ENCODE peak calls at places on chromosomes 1 and 21, in six cellular contexts. T is GM12865, K is spleen, B is AG04449, V is body of pancreas, Q is Caco-2. N is an unnamed sample.

GRCh38 chr1:172900359-172900997 is 150.3 kb downstream of the TNFSF18 start:
- DNase-seq in Q (no peak), K (no peak), V (no peak), T (no peak), B (no peak), N (no peak)

GRCh38 chr1:207861442-207862177 is 49.3 kb downstream of the CD34 start:
- DNase-seq in K (no peak), B (no peak), Q (no peak), V (peak), T (no peak), N (no peak)

GRCh38 chr1:12097321-12097720 is 34.2 kb downstream of the TNFRSF8 start:
- DNase-seq in K (no peak), B (no peak), V (no peak), Q (no peak), T (no peak), N (no peak)

GRCh38 chr1:66777846-66778245 is 23.2 kb downstream of the INSL5 start:
- DNase-seq in B (no peak), V (no peak), Q (no peak), K (no peak), T (no peak), N (no peak)

GRCh38 chr21:36783612-36784383 is 84.9 kb downstream of the SIM2 start:
- DNase-seq in T (no peak), K (no peak), Q (peak), V (no peak), B (peak), N (no peak)

GRCh38 chr1:235923466-235924008 is 56.8 kb upstream of the LYST start:
- DNase-seq in T (peak), K (no peak), V (no peak), Q (no peak), B (no peak), N (no peak)

GRCh38 chr1:204123376-204123775 is 28.5 kb downstream of the ETNK2 start:
- DNase-seq in T (peak), Q (no peak), V (peak), B (no peak), K (no peak), N (no peak)

GRCh38 chr1:16082283-16083038 is 9.0 kb upstream of the FAM131C start:
- DNase-seq in K (peak), B (no peak), Q (peak), T (peak), V (peak), N (peak)

GRCh38 chr1:56934400-56935080 is 31.3 kb downstream of the C8B start:
- DNase-seq in K (no peak), Q (no peak), V (no peak), B (no peak), T (no peak), N (no peak)

GRCh38 chr1:154591206-154591605 is 16.8 kb downstream of the ADAR start:
- DNase-seq in K (no peak), B (no peak), T (no peak), Q (no peak), V (no peak), N (no peak)

GRCh38 chr1:27572019-27572678 is 31.8 kb downstream of the AHDC1 start:
- DNase-seq in V (no peak), Q (no peak), K (no peak), T (no peak), B (no peak), N (no peak)

GRCh38 chr1:185857447-185857846 is 123.3 kb downstream of the HMCN1 start:
- DNase-seq in K (no peak), B (no peak), V (no peak), T (no peak), Q (no peak), N (no peak)

GRCh38 chr1:101438359-101438758 is 201.5 kb downstream of the S1PR1 start:
- DNase-seq in B (no peak), K (no peak), V (no peak), T (peak), Q (peak), N (no peak)

GRCh38 chr1:101431956-101432510 is 195.2 kb downstream of the S1PR1 start:
- DNase-seq in V (no peak), Q (no peak), K (no peak), B (no peak), T (peak), N (no peak)

GRCh38 chr1:101440484-101440883 is 203.7 kb downstream of the S1PR1 start:
- DNase-seq in Q (no peak), B (no peak), T (no peak), V (no peak), K (no peak), N (no peak)

GRCh38 chr1:101436100-101436511 is 199.3 kb downstream of the S1PR1 start:
- DNase-seq in K (no peak), Q (no peak), B (no peak), T (peak), V (no peak), N (no peak)
- H3K4me3 ChIP-seq in K (no peak), Q (no peak), B (no peak), T (peak), V (no peak), N (no peak)

DNA sequence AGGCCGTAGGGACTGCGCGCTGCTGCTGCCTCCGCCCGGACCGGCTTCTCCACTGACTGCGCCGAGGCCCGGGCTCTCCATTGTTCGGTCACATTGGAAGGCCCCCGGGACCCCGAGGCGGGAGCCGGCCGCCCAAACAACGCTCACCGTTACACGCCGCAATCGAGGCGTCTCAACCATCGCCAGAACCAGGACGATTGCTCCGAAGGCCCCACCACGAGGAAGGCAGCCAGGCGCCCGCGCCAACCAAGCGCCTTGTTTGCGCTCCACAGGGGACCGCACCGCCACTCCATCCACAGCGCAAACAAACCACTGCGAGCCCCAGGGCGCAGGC is 595 bp downstream of the GLUL start:
- DNase-seq in Q (no peak), T (no peak), V (no peak), B (no peak), K (no peak), N (no peak)
- TF ChIP-seq CTCF in Q (no peak), T (no peak), V (no peak), B (no peak), K (no peak), N (peak)

DNA sequence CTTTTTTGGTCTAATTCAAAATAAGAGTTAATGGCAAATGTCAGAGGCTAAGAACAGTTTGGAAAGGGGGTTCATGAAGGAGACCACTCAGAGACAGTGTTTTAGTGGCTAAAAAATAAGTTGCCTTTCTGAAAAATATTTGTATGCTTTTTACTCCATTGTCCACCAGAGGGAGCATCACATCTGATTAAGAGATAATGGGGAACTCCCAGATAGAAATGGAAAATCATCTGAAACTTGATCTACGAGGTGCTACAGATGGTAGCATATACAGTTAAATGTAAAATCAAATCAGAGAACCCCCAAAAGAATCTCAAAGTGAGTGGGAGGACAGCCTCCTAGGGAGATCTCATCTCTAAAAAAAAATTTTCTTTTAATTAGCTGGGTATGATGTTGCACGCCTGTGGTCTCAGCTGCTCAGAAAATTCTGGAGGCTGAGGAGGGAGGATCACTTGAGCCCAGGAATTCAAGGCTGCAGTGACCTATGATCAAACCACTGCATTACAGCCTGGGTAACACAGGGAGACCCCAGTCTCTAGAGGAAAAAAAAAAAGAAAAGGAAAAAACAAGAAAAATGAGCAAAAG is 9.7 kb downstream of the SMYD3 start:
- DNase-seq in K (no peak), Q (peak), T (peak), V (no peak), B (no peak), N (peak)
- H3K4me3 ChIP-seq in K (no peak), Q (no peak), T (no peak), V (no peak), B (no peak), N (no peak)

GRCh38 chr1:116232989-116233514 is 121.9 kb downstream of the MAB21L3 start:
- DNase-seq in B (no peak), T (peak), V (peak), Q (no peak), K (no peak), N (no peak)
- TF ChIP-seq CTCF in B (no peak), T (no peak), V (no peak), Q (no peak), K (no peak), N (no peak)

N was measured in LNCaP clone FGC.